ENCODE peak calls at places on chromosomes 1 and 21, in five cellular contexts. K, S, I, Z and C are unnamed samples.

GRCh38 chr1:231541842-231542241 is 13.4 kb downstream of the TSNAX start:
- DNase-seq in K (no peak), S (no peak), Z (no peak), I (no peak), C (no peak)

GRCh38 chr1:84758968-84759491 is 68.8 kb upstream of the SSX2IP start:
- DNase-seq in S (no peak), K (peak), Z (peak), I (no peak), C (peak)

GRCh38 chr1:148318123-148318899 is 164.8 kb downstream of the PPIAL4G start:
- DNase-seq in K (peak), I (no peak), Z (peak), S (no peak), C (no peak)

GRCh38 chr21:42983869-42984268 is 9.5 kb downstream of the PKNOX1 start:
- DNase-seq in K (peak), S (no peak), I (no peak), Z (no peak), C (no peak)

GRCh38 chr1:177311111-177311510 is 140.4 kb downstream of the BRINP2 start:
- DNase-seq in K (peak), I (no peak), S (no peak), Z (no peak), C (no peak)

GRCh38 chr1:30191154-30191702 is 532.2 kb downstream of the MATN1 start:
- DNase-seq in I (no peak), S (no peak), K (peak), Z (no peak), C (peak)

GRCh38 chr1:20405893-20406604 is 80.0 kb downstream of the CAMK2N1 start:
- DNase-seq in S (no peak), I (peak), Z (no peak), K (no peak), C (peak)

GRCh38 chr21:27722095-27722494 is 755.2 kb upstream of the ADAMTS5 start:
- DNase-seq in I (no peak), K (no peak), S (no peak), Z (no peak), C (no peak)

GRCh38 chr1:19505694-19506457 is 20.5 kb upstream of the CAPZB start:
- DNase-seq in Z (peak), S (no peak), K (no peak), I (no peak), C (no peak)